ENCODE peak calls at places on chromosomes 7 and 10, in six cellular contexts. U is GM12878, X is HepG2, N is transverse colon, D is K562, L is sigmoid colon. Z is an unnamed sample. For H3K36me3, the result is how much of the 10 kb centered on the place peaks cover.

GRCh38 chr10:51422311-51423120 is 276.9 kb downstream of the CSTF2T start:
- DNase-seq in U (peak), N (peak), L (peak), X (peak), D (peak), Z (no peak)

GRCh38 chr10:22911889-22912762 is 15.7 kb upstream of the ARMC3 start:
- DNase-seq in D (no peak), N (peak), L (no peak), X (peak), U (no peak), Z (no peak)

GRCh38 chr10:120422459-120422858 is 34.6 kb upstream of the PLPP4 start:
- DNase-seq in X (no peak), D (no peak), U (no peak), L (no peak), N (no peak), Z (no peak)

GRCh38 chr7:22372863-22373262 is 15.9 kb upstream of the RAPGEF5 start:
- DNase-seq in X (no peak), L (no peak), D (no peak), U (no peak), N (no peak), Z (no peak)

GRCh38 chr7:17233643-17234397 is 64.6 kb upstream of the AHR start:
- DNase-seq in X (no peak), U (peak), L (no peak), D (no peak), N (no peak), Z (no peak)

GRCh38 chr7:40720401-40720800 is 585.6 kb downstream of the SUGCT start:
- DNase-seq in U (no peak), X (no peak), N (no peak), D (no peak), L (no peak), Z (no peak)

GRCh38 chr7:64882341-64883112 is 20.5 kb upstream of the ZNF273 start:
- DNase-seq in L (peak), U (no peak), N (peak), D (no peak), X (no peak), Z (no peak)

GRCh38 chr7:77415822-77416620 is at the start of gene GSAP:
- DNase-seq in D (peak), U (no peak), X (no peak), N (peak), L (peak), Z (peak)

GRCh38 chr10:87658858-87659555 is 671 bp upstream of the PAPSS2 start:
- DNase-seq in L (no peak), U (no peak), D (no peak), N (no peak), X (no peak), Z (no peak)

GRCh38 chr7:117612637-117613036 is 132.8 kb downstream of the CFTR start:
- DNase-seq in X (no peak), L (no peak), D (no peak), U (no peak), N (no peak), Z (no peak)

GRCh38 chr10:132989476-132990415 is 47.4 kb upstream of the CFAP46 start:
- DNase-seq in N (no peak), U (no peak), L (no peak), D (no peak), X (no peak), Z (no peak)

GRCh38 chr10:86899670-86900276 is 57.6 kb downstream of the MMRN2 start:
- DNase-seq in L (peak), D (peak), U (no peak), X (peak), N (peak), Z (no peak)

GRCh38 chr10:13162013-13162364 is 631 bp downstream of the MCM10 start:
- DNase-seq in X (no peak), N (no peak), U (no peak), D (peak), L (no peak), Z (no peak)

GRCh38 chr7:88291401-88292173 is 15.1 kb downstream of the STEAP4 start:
- DNase-seq in N (no peak), X (no peak), U (no peak), L (no peak), D (no peak), Z (no peak)

GRCh38 chr10:13555884-13556529 is 27.2 kb upstream of the BEND7 start:
- DNase-seq in U (no peak), X (no peak), L (no peak), D (no peak), N (no peak), Z (no peak)

GRCh38 chr7:76515999-76516443 is 5.7 kb downstream of the UPK3B start:
- DNase-seq in L (peak), U (no peak), N (peak), X (peak), D (peak), Z (peak)

GRCh38 chr10:37855691-37856090 is 1.7 kb downstream of the ZNF248 start:
- DNase-seq in L (no peak), D (no peak), U (no peak), N (no peak), X (no peak), Z (no peak)

GRCh38 chr7:2702594-2702957 is 14.6 kb downstream of the AMZ1 start:
- DNase-seq in D (no peak), N (no peak), L (no peak), U (no peak), X (no peak), Z (no peak)

GRCh38 chr7:12410523-12410922 is 6.9 kb upstream of the VWDE start:
- DNase-seq in N (no peak), D (no peak), U (no peak), X (no peak), L (no peak), Z (no peak)

GRCh38 chr7:136067277-136067676 is 90.1 kb upstream of the MTPN start:
- DNase-seq in D (no peak), N (no peak), L (no peak), U (no peak), X (no peak), Z (no peak)

GRCh38 chr10:13712799-13713581 is 126.2 kb downstream of the PRPF18 start:
- DNase-seq in N (peak), X (no peak), U (peak), L (peak), D (peak), Z (no peak)

GRCh38 chr10:132575320-132576201 is 38.0 kb downstream of the INPP5A start:
- DNase-seq in D (no peak), U (peak), L (no peak), N (no peak), X (no peak), Z (no peak)

GRCh38 chr10:98790817-98791216 is 344.1 kb upstream of the HPS1 start:
- DNase-seq in X (no peak), L (no peak), N (no peak), D (peak), U (no peak), Z (no peak)

GRCh38 chr7:158738841-158739240 is 34.2 kb upstream of the NCAPG2 start:
- DNase-seq in X (no peak), U (no peak), D (no peak), N (no peak), L (no peak), Z (no peak)

GRCh38 chr10:99339077-99339476 is 9.9 kb downstream of the CNNM1 start:
- DNase-seq in X (peak), N (no peak), U (no peak), D (no peak), L (no peak), Z (no peak)

GRCh38 chr10:48937796-48938195 is 1.8 kb downstream of the LRRC18 start:
- DNase-seq in N (no peak), D (no peak), L (no peak), X (no peak), U (no peak), Z (no peak)

GRCh38 chr7:120986665-120987064 is 1.8 kb upstream of the CPED1 start:
- DNase-seq in N (no peak), U (no peak), D (no peak), X (no peak), L (no peak), Z (no peak)

GRCh38 chr7:37208528-37208927 is 240.1 kb downstream of the ELMO1 start:
- DNase-seq in N (peak), D (peak), L (peak), X (peak), U (peak), Z (peak)

GRCh38 chr7:155682484-155682883 is 38.0 kb downstream of the RBM33 start:
- DNase-seq in D (no peak), L (no peak), U (no peak), X (peak), N (no peak), Z (no peak)

GRCh38 chr7:22841954-22842353 is 19.3 kb upstream of the TOMM7 start:
- DNase-seq in U (no peak), L (peak), X (no peak), N (no peak), D (no peak), Z (peak)

GRCh38 chr10:54993148-54993547 is 192.1 kb upstream of the PCDH15 start:
- DNase-seq in X (no peak), L (no peak), U (no peak), D (no peak), N (no peak), Z (no peak)

GRCh38 chr7:151705744-151706567 is 171.0 kb downstream of the PRKAG2 start:
- DNase-seq in U (no peak), D (peak), N (peak), L (no peak), X (peak), Z (no peak)

GRCh38 chr7:120993575-120994191 is 5.2 kb downstream of the CPED1 start:
- DNase-seq in L (no peak), X (no peak), U (no peak), D (no peak), N (no peak), Z (no peak)

GRCh38 chr10:13868528-13869294 is 281.9 kb downstream of the PRPF18 start:
- DNase-seq in N (no peak), L (no peak), D (no peak), U (no peak), X (no peak), Z (no peak)

GRCh38 chr7:83413831-83414230 is 235.1 kb downstream of the SEMA3E start:
- DNase-seq in D (no peak), N (no peak), L (no peak), X (no peak), U (no peak), Z (no peak)

GRCh38 chr10:86962136-86962980 is 4.0 kb downstream of the SNCG start:
- DNase-seq in D (no peak), X (no peak), L (peak), U (no peak), N (peak), Z (peak)

GRCh38 chr10:106705576-106706526 is 458.7 kb downstream of the SORCS1 start:
- DNase-seq in U (no peak), N (peak), D (peak), L (peak), X (peak), Z (no peak)

DNA sequence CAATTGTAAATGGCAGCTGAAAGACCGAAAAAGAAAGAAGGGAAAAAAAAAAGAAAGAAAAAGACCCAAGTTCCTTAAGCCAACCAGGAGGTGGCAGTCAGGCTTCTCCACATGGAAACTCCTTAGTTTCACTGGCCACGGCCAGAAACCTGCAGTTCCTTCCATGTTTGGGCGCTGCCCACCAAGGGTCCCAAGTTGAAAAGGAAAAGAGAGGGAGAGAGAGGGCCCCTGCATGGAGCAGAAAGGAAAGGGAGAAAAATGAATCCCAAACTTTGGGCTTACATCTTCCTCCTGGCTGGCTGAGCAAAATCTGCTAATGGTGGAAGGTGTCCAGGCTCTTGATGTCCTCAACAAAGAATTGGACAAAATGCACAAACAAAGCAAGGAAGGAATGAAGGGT is 31.8 kb upstream of the ABCA13 start:
- DNase-seq in L (no peak), X (peak), U (no peak), D (no peak), N (peak), Z (no peak)
- TF ChIP-seq POLR2AphosphoS5 in L (no peak), X (no peak), U (no peak), D (no peak), N (no peak), Z (no peak)

GRCh38 chr7:5423272-5423843 is at the start of gene TNRC18:
- DNase-seq in X (no peak), N (peak), D (peak), U (no peak), L (peak), Z (no peak)
- TF ChIP-seq EP300 in X (peak), N (no peak), D (no peak), U (no peak), L (no peak), Z (no peak)

GRCh38 chr7:102101926-102102325 is 184.7 kb upstream of the SH2B2 start:
- DNase-seq in X (no peak), D (no peak), U (no peak), N (no peak), L (no peak), Z (peak)
- H3K36me3 ChIP-seq in X (half or more), D (half or more), U (under half), N (under half), L (under half), Z (under half)

GRCh38 chr7:74097937-74098614 is 14.5 kb downstream of the LIMK1 start:
- DNase-seq in N (peak), L (peak), D (no peak), U (no peak), X (no peak), Z (no peak)
- TF ChIP-seq POLR2AphosphoS5 in N (no peak), L (no peak), D (no peak), U (no peak), X (no peak), Z (peak)

DNA sequence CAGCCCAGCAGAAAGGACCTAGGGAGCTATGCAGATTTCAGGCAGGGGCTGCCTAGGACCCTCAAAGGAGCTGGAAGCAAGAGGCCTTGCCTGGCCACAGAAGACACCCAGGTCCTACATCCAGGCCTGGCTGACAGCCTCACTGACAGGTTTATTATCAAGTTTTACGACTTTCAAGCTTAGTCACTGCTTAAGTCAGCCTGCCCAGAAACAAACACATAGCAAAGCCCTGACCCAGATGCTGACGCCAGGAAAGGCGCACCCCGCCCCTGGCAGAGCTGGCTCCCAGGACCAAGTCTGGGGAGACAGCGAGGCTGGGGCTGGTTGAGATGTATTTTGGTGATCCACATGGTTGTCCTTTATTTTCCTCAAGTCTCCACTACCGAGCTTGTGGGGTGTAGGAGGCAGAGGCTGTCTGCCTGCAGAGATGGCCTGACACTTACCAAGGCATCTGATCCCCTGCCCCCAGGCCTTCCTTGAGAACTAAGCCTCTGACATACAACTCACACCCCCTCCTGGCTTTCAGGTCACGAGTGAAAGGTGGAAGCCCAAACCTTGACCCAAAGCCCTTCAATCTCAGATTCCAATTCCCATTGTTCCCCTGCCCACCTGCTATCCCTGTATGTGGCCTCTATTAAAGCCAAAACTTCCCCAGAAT is 80.7 kb upstream of the EMX2 start:
- DNase-seq in L (peak), D (no peak), N (peak), X (no peak), U (no peak), Z (peak)
- TF ChIP-seq EP300 in L (peak), D (no peak), N (peak), X (no peak), U (no peak), Z (no peak)

GRCh38 chr10:125722811-125723210 is 3.3 kb downstream of the EDRF1 start:
- DNase-seq in L (no peak), D (no peak), U (no peak), N (no peak), X (no peak), Z (no peak)
- H3K36me3 ChIP-seq in L (under half), D (half or more), U (under half), N (under half), X (half or more), Z (half or more)

GRCh38 chr10:116774728-116775151 is 32.4 kb upstream of the HSPA12A start:
- DNase-seq in N (peak), X (no peak), U (no peak), L (peak), D (no peak), Z (peak)
- TF ChIP-seq POLR2AphosphoS5 in N (no peak), X (no peak), U (no peak), L (no peak), D (no peak), Z (no peak)

GRCh38 chr7:34036972-34037792 is 131.8 kb downstream of the BMPER start:
- DNase-seq in N (no peak), D (no peak), L (no peak), U (no peak), X (peak), Z (no peak)
- TF ChIP-seq EP300 in N (no peak), D (no peak), L (no peak), U (no peak), X (no peak), Z (no peak)

GRCh38 chr7:98225913-98226614 is 14.8 kb downstream of the BHLHA15 start:
- DNase-seq in D (no peak), N (no peak), X (peak), L (no peak), U (no peak), Z (no peak)

GRCh38 chr7:98229991-98230745 is 18.9 kb downstream of the BHLHA15 start:
- DNase-seq in L (no peak), X (peak), N (no peak), D (peak), U (no peak), Z (no peak)

GRCh38 chr7:98229441-98229840 is 18.2 kb downstream of the BHLHA15 start:
- DNase-seq in D (no peak), N (no peak), U (no peak), L (no peak), X (no peak), Z (no peak)

GRCh38 chr7:98228801-98229200 is 17.6 kb downstream of the BHLHA15 start:
- DNase-seq in D (peak), X (no peak), U (no peak), L (no peak), N (no peak), Z (no peak)

GRCh38 chr7:98227939-98228338 is 16.7 kb downstream of the BHLHA15 start:
- DNase-seq in N (no peak), X (peak), D (no peak), U (no peak), L (no peak), Z (peak)
- H3K36me3 ChIP-seq in N (under half), X (under half), D (under half), U (under half), L (under half), Z (half or more)

DNA sequence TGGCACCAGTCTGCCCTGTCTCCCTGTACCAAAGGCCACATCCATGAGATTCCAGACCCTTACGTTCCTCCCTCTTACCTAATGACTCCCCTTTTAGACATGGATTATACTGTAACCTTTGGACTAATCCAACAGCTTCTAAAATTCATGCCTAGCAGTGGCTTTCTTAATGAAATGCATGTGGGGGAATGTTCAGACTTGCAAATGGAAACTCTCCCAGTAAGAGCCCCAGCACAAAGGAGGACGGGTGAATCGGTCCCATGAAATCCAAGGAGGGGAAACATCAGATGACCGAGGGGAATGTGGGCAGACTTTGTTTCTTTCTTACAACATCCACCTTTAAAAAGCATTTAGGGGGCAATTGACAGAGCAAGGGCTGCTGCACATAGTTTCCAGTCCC is 71.4 kb downstream of the COL13A1 start:
- DNase-seq in U (no peak), N (no peak), X (no peak), L (no peak), D (no peak), Z (no peak)
- TF ChIP-seq POLR2AphosphoS5 in U (no peak), N (no peak), X (no peak), L (no peak), D (no peak), Z (no peak)

Z was measured in suprapubic skin.